ENCODE peak calls at places on chromosomes 6 and 20, in eight cellular contexts. One of them, this sample, is unnamed.

GRCh38 chr6:146598785-146599405 is at the start of gene ADGB:
- DNase-seq in GM23248: peak
- DNase-seq in activated naive CD4-positive, alpha-beta T cell: no peak
- DNase-seq in activated T-cell treated with anti-CD3 and anti-CD28 coated beads, Interleukin-2, amount 50 U/mL, for 72 hours: no peak
- DNase-seq in activated CD8-positive, alpha-beta T cell treated with anti-CD3 and anti-CD28 coated beads, Interleukin-2, amount 10 ng/mL, durations not matched to agents 7 days and 5 days: no peak
- DNase-seq in HTR-8/SVneo: peak
- DNase-seq in HCEC 1CT: peak
- DNase-seq in neuronal stem cell: peak
- DNase-seq in this sample: peak

GRCh38 chr6:47126647-47127339 is 84.7 kb upstream of the ADGRF1 start:
- DNase-seq in GM23248: no peak
- DNase-seq in activated naive CD4-positive, alpha-beta T cell: no peak
- DNase-seq in activated T-cell treated with anti-CD3 and anti-CD28 coated beads, Interleukin-2, amount 50 U/mL, for 72 hours: no peak
- DNase-seq in activated CD8-positive, alpha-beta T cell treated with anti-CD3 and anti-CD28 coated beads, Interleukin-2, amount 10 ng/mL, durations not matched to agents 7 days and 5 days: no peak
- DNase-seq in HTR-8/SVneo: no peak
- DNase-seq in HCEC 1CT: no peak
- DNase-seq in neuronal stem cell: no peak
- DNase-seq in this sample: peak

GRCh38 chr6:39313526-39314272 is 520 bp downstream of the KCNK17 start:
- DNase-seq in GM23248: no peak
- DNase-seq in activated naive CD4-positive, alpha-beta T cell: no peak
- DNase-seq in activated T-cell treated with anti-CD3 and anti-CD28 coated beads, Interleukin-2, amount 50 U/mL, for 72 hours: no peak
- DNase-seq in activated CD8-positive, alpha-beta T cell treated with anti-CD3 and anti-CD28 coated beads, Interleukin-2, amount 10 ng/mL, durations not matched to agents 7 days and 5 days: no peak
- DNase-seq in HTR-8/SVneo: no peak
- DNase-seq in HCEC 1CT: no peak
- DNase-seq in neuronal stem cell: peak
- DNase-seq in this sample: no peak

GRCh38 chr6:47144306-47144705 is 102.2 kb upstream of the ADGRF1 start:
- DNase-seq in GM23248: peak
- DNase-seq in activated naive CD4-positive, alpha-beta T cell: no peak
- DNase-seq in activated T-cell treated with anti-CD3 and anti-CD28 coated beads, Interleukin-2, amount 50 U/mL, for 72 hours: no peak
- DNase-seq in activated CD8-positive, alpha-beta T cell treated with anti-CD3 and anti-CD28 coated beads, Interleukin-2, amount 10 ng/mL, durations not matched to agents 7 days and 5 days: no peak
- DNase-seq in HTR-8/SVneo: no peak
- DNase-seq in HCEC 1CT: peak
- DNase-seq in neuronal stem cell: no peak
- DNase-seq in this sample: peak

GRCh38 chr6:31791324-31792089 is 4.0 kb downstream of the VARS1 start:
- DNase-seq in GM23248: peak
- DNase-seq in activated naive CD4-positive, alpha-beta T cell: no peak
- DNase-seq in activated T-cell treated with anti-CD3 and anti-CD28 coated beads, Interleukin-2, amount 50 U/mL, for 72 hours: peak
- DNase-seq in activated CD8-positive, alpha-beta T cell treated with anti-CD3 and anti-CD28 coated beads, Interleukin-2, amount 10 ng/mL, durations not matched to agents 7 days and 5 days: peak
- DNase-seq in HTR-8/SVneo: peak
- DNase-seq in HCEC 1CT: peak
- DNase-seq in neuronal stem cell: peak
- DNase-seq in this sample: peak

GRCh38 chr6:158057213-158057987 is 75.7 kb downstream of the SYNJ2 start:
- DNase-seq in GM23248: peak
- DNase-seq in activated naive CD4-positive, alpha-beta T cell: no peak
- DNase-seq in activated T-cell treated with anti-CD3 and anti-CD28 coated beads, Interleukin-2, amount 50 U/mL, for 72 hours: peak
- DNase-seq in activated CD8-positive, alpha-beta T cell treated with anti-CD3 and anti-CD28 coated beads, Interleukin-2, amount 10 ng/mL, durations not matched to agents 7 days and 5 days: no peak
- DNase-seq in HTR-8/SVneo: peak
- DNase-seq in HCEC 1CT: peak
- DNase-seq in neuronal stem cell: no peak
- DNase-seq in this sample: peak

GRCh38 chr6:140346461-140346860 is 972.0 kb upstream of the CITED2 start:
- DNase-seq in GM23248: peak
- DNase-seq in activated naive CD4-positive, alpha-beta T cell: no peak
- DNase-seq in activated T-cell treated with anti-CD3 and anti-CD28 coated beads, Interleukin-2, amount 50 U/mL, for 72 hours: no peak
- DNase-seq in activated CD8-positive, alpha-beta T cell treated with anti-CD3 and anti-CD28 coated beads, Interleukin-2, amount 10 ng/mL, durations not matched to agents 7 days and 5 days: no peak
- DNase-seq in HTR-8/SVneo: no peak
- DNase-seq in HCEC 1CT: peak
- DNase-seq in neuronal stem cell: no peak
- DNase-seq in this sample: peak

GRCh38 chr6:33413601-33414120 is 2.8 kb downstream of the PHF1 start:
- DNase-seq in GM23248: no peak
- DNase-seq in activated naive CD4-positive, alpha-beta T cell: no peak
- DNase-seq in activated T-cell treated with anti-CD3 and anti-CD28 coated beads, Interleukin-2, amount 50 U/mL, for 72 hours: no peak
- DNase-seq in activated CD8-positive, alpha-beta T cell treated with anti-CD3 and anti-CD28 coated beads, Interleukin-2, amount 10 ng/mL, durations not matched to agents 7 days and 5 days: no peak
- DNase-seq in HTR-8/SVneo: no peak
- DNase-seq in HCEC 1CT: no peak
- DNase-seq in neuronal stem cell: no peak
- DNase-seq in this sample: no peak

GRCh38 chr6:34539181-34539580 is 16.9 kb downstream of the SPDEF start:
- DNase-seq in GM23248: no peak
- DNase-seq in activated naive CD4-positive, alpha-beta T cell: no peak
- DNase-seq in activated T-cell treated with anti-CD3 and anti-CD28 coated beads, Interleukin-2, amount 50 U/mL, for 72 hours: no peak
- DNase-seq in activated CD8-positive, alpha-beta T cell treated with anti-CD3 and anti-CD28 coated beads, Interleukin-2, amount 10 ng/mL, durations not matched to agents 7 days and 5 days: no peak
- DNase-seq in HTR-8/SVneo: no peak
- DNase-seq in HCEC 1CT: no peak
- DNase-seq in neuronal stem cell: no peak
- DNase-seq in this sample: no peak

GRCh38 chr20:41615110-41615509 is 3.1 kb downstream of the CHD6 start:
- DNase-seq in GM23248: no peak
- DNase-seq in activated naive CD4-positive, alpha-beta T cell: no peak
- DNase-seq in activated T-cell treated with anti-CD3 and anti-CD28 coated beads, Interleukin-2, amount 50 U/mL, for 72 hours: no peak
- DNase-seq in activated CD8-positive, alpha-beta T cell treated with anti-CD3 and anti-CD28 coated beads, Interleukin-2, amount 10 ng/mL, durations not matched to agents 7 days and 5 days: no peak
- DNase-seq in HTR-8/SVneo: no peak
- DNase-seq in HCEC 1CT: no peak
- DNase-seq in neuronal stem cell: no peak
- DNase-seq in this sample: no peak

GRCh38 chr6:36685198-36685919 is 6.8 kb downstream of the CDKN1A start:
- DNase-seq in GM23248: no peak
- DNase-seq in activated naive CD4-positive, alpha-beta T cell: no peak
- DNase-seq in activated T-cell treated with anti-CD3 and anti-CD28 coated beads, Interleukin-2, amount 50 U/mL, for 72 hours: no peak
- DNase-seq in activated CD8-positive, alpha-beta T cell treated with anti-CD3 and anti-CD28 coated beads, Interleukin-2, amount 10 ng/mL, durations not matched to agents 7 days and 5 days: no peak
- DNase-seq in HTR-8/SVneo: no peak
- DNase-seq in HCEC 1CT: no peak
- DNase-seq in neuronal stem cell: no peak
- DNase-seq in this sample: no peak

GRCh38 chr20:49411221-49411925 is 71.1 kb downstream of the KCNB1 start:
- DNase-seq in GM23248: no peak
- DNase-seq in activated naive CD4-positive, alpha-beta T cell: no peak
- DNase-seq in activated T-cell treated with anti-CD3 and anti-CD28 coated beads, Interleukin-2, amount 50 U/mL, for 72 hours: no peak
- DNase-seq in activated CD8-positive, alpha-beta T cell treated with anti-CD3 and anti-CD28 coated beads, Interleukin-2, amount 10 ng/mL, durations not matched to agents 7 days and 5 days: no peak
- DNase-seq in HTR-8/SVneo: no peak
- DNase-seq in HCEC 1CT: no peak
- DNase-seq in neuronal stem cell: no peak
- DNase-seq in this sample: no peak

GRCh38 chr6:23414204-23414501 is 711.9 kb upstream of the NRSN1 start:
- DNase-seq in GM23248: peak
- DNase-seq in activated naive CD4-positive, alpha-beta T cell: no peak
- DNase-seq in activated T-cell treated with anti-CD3 and anti-CD28 coated beads, Interleukin-2, amount 50 U/mL, for 72 hours: no peak
- DNase-seq in activated CD8-positive, alpha-beta T cell treated with anti-CD3 and anti-CD28 coated beads, Interleukin-2, amount 10 ng/mL, durations not matched to agents 7 days and 5 days: no peak
- DNase-seq in HTR-8/SVneo: peak
- DNase-seq in HCEC 1CT: peak
- DNase-seq in neuronal stem cell: no peak
- DNase-seq in this sample: peak

GRCh38 chr20:17884318-17885003 is 84.1 kb downstream of the SNX5 start:
- DNase-seq in GM23248: no peak
- DNase-seq in activated naive CD4-positive, alpha-beta T cell: no peak
- DNase-seq in activated T-cell treated with anti-CD3 and anti-CD28 coated beads, Interleukin-2, amount 50 U/mL, for 72 hours: no peak
- DNase-seq in activated CD8-positive, alpha-beta T cell treated with anti-CD3 and anti-CD28 coated beads, Interleukin-2, amount 10 ng/mL, durations not matched to agents 7 days and 5 days: no peak
- DNase-seq in HTR-8/SVneo: no peak
- DNase-seq in HCEC 1CT: no peak
- DNase-seq in neuronal stem cell: no peak
- DNase-seq in this sample: no peak

GRCh38 chr6:2999621-3000455 is at the start of gene NQO2:
- DNase-seq in GM23248: peak
- DNase-seq in activated naive CD4-positive, alpha-beta T cell: peak
- DNase-seq in activated T-cell treated with anti-CD3 and anti-CD28 coated beads, Interleukin-2, amount 50 U/mL, for 72 hours: peak
- DNase-seq in activated CD8-positive, alpha-beta T cell treated with anti-CD3 and anti-CD28 coated beads, Interleukin-2, amount 10 ng/mL, durations not matched to agents 7 days and 5 days: peak
- DNase-seq in HTR-8/SVneo: peak
- DNase-seq in HCEC 1CT: peak
- DNase-seq in neuronal stem cell: peak
- DNase-seq in this sample: peak

GRCh38 chr6:102488729-102489128 is 1095.2 kb downstream of the GRIK2 start:
- DNase-seq in GM23248: no peak
- DNase-seq in activated naive CD4-positive, alpha-beta T cell: no peak
- DNase-seq in activated T-cell treated with anti-CD3 and anti-CD28 coated beads, Interleukin-2, amount 50 U/mL, for 72 hours: no peak
- DNase-seq in activated CD8-positive, alpha-beta T cell treated with anti-CD3 and anti-CD28 coated beads, Interleukin-2, amount 10 ng/mL, durations not matched to agents 7 days and 5 days: no peak
- DNase-seq in HTR-8/SVneo: no peak
- DNase-seq in HCEC 1CT: peak
- DNase-seq in neuronal stem cell: no peak
- DNase-seq in this sample: no peak

GRCh38 chr20:1961374-1961773 is 32.5 kb downstream of the PDYN start:
- DNase-seq in GM23248: no peak
- DNase-seq in activated naive CD4-positive, alpha-beta T cell: no peak
- DNase-seq in activated T-cell treated with anti-CD3 and anti-CD28 coated beads, Interleukin-2, amount 50 U/mL, for 72 hours: no peak
- DNase-seq in activated CD8-positive, alpha-beta T cell treated with anti-CD3 and anti-CD28 coated beads, Interleukin-2, amount 10 ng/mL, durations not matched to agents 7 days and 5 days: no peak
- DNase-seq in HTR-8/SVneo: no peak
- DNase-seq in HCEC 1CT: no peak
- DNase-seq in neuronal stem cell: no peak
- DNase-seq in this sample: no peak

GRCh38 chr6:19880066-19880465 is 42.9 kb downstream of the ID4 start:
- DNase-seq in GM23248: no peak
- DNase-seq in activated naive CD4-positive, alpha-beta T cell: no peak
- DNase-seq in activated T-cell treated with anti-CD3 and anti-CD28 coated beads, Interleukin-2, amount 50 U/mL, for 72 hours: no peak
- DNase-seq in activated CD8-positive, alpha-beta T cell treated with anti-CD3 and anti-CD28 coated beads, Interleukin-2, amount 10 ng/mL, durations not matched to agents 7 days and 5 days: no peak
- DNase-seq in HTR-8/SVneo: no peak
- DNase-seq in HCEC 1CT: no peak
- DNase-seq in neuronal stem cell: no peak
- DNase-seq in this sample: no peak

GRCh38 chr6:130357436-130357835 is 8.4 kb upstream of the TMEM200A start:
- DNase-seq in GM23248: no peak
- DNase-seq in activated naive CD4-positive, alpha-beta T cell: no peak
- DNase-seq in activated T-cell treated with anti-CD3 and anti-CD28 coated beads, Interleukin-2, amount 50 U/mL, for 72 hours: no peak
- DNase-seq in activated CD8-positive, alpha-beta T cell treated with anti-CD3 and anti-CD28 coated beads, Interleukin-2, amount 10 ng/mL, durations not matched to agents 7 days and 5 days: no peak
- DNase-seq in HTR-8/SVneo: no peak
- DNase-seq in HCEC 1CT: no peak
- DNase-seq in neuronal stem cell: no peak
- DNase-seq in this sample: no peak

GRCh38 chr6:128600397-128600951 is 80.1 kb upstream of the PTPRK start:
- DNase-seq in GM23248: peak
- DNase-seq in activated naive CD4-positive, alpha-beta T cell: no peak
- DNase-seq in activated T-cell treated with anti-CD3 and anti-CD28 coated beads, Interleukin-2, amount 50 U/mL, for 72 hours: no peak
- DNase-seq in activated CD8-positive, alpha-beta T cell treated with anti-CD3 and anti-CD28 coated beads, Interleukin-2, amount 10 ng/mL, durations not matched to agents 7 days and 5 days: no peak
- DNase-seq in HTR-8/SVneo: peak
- DNase-seq in HCEC 1CT: peak
- DNase-seq in neuronal stem cell: peak
- DNase-seq in this sample: no peak

GRCh38 chr6:140567469-140567868 is 1193.0 kb upstream of the CITED2 start:
- DNase-seq in GM23248: peak
- DNase-seq in activated naive CD4-positive, alpha-beta T cell: no peak
- DNase-seq in activated T-cell treated with anti-CD3 and anti-CD28 coated beads, Interleukin-2, amount 50 U/mL, for 72 hours: no peak
- DNase-seq in activated CD8-positive, alpha-beta T cell treated with anti-CD3 and anti-CD28 coated beads, Interleukin-2, amount 10 ng/mL, durations not matched to agents 7 days and 5 days: no peak
- DNase-seq in HTR-8/SVneo: no peak
- DNase-seq in HCEC 1CT: no peak
- DNase-seq in neuronal stem cell: no peak
- DNase-seq in this sample: peak

GRCh38 chr6:160265869-160266476 is 7.4 kb upstream of the SLC22A2 start:
- DNase-seq in GM23248: no peak
- DNase-seq in activated naive CD4-positive, alpha-beta T cell: no peak
- DNase-seq in activated T-cell treated with anti-CD3 and anti-CD28 coated beads, Interleukin-2, amount 50 U/mL, for 72 hours: no peak
- DNase-seq in activated CD8-positive, alpha-beta T cell treated with anti-CD3 and anti-CD28 coated beads, Interleukin-2, amount 10 ng/mL, durations not matched to agents 7 days and 5 days: no peak
- DNase-seq in HTR-8/SVneo: no peak
- DNase-seq in HCEC 1CT: no peak
- DNase-seq in neuronal stem cell: no peak
- DNase-seq in this sample: no peak

GRCh38 chr6:153117986-153118886 is 12.8 kb downstream of the RGS17 start:
- DNase-seq in GM23248: peak
- DNase-seq in activated naive CD4-positive, alpha-beta T cell: no peak
- DNase-seq in activated T-cell treated with anti-CD3 and anti-CD28 coated beads, Interleukin-2, amount 50 U/mL, for 72 hours: no peak
- DNase-seq in activated CD8-positive, alpha-beta T cell treated with anti-CD3 and anti-CD28 coated beads, Interleukin-2, amount 10 ng/mL, durations not matched to agents 7 days and 5 days: no peak
- DNase-seq in HTR-8/SVneo: no peak
- DNase-seq in HCEC 1CT: peak
- DNase-seq in neuronal stem cell: no peak
- DNase-seq in this sample: peak

GRCh38 chr20:2217857-2218529 is 77.8 kb upstream of the TGM3 start:
- DNase-seq in GM23248: no peak
- DNase-seq in activated naive CD4-positive, alpha-beta T cell: no peak
- DNase-seq in activated T-cell treated with anti-CD3 and anti-CD28 coated beads, Interleukin-2, amount 50 U/mL, for 72 hours: peak
- DNase-seq in activated CD8-positive, alpha-beta T cell treated with anti-CD3 and anti-CD28 coated beads, Interleukin-2, amount 10 ng/mL, durations not matched to agents 7 days and 5 days: no peak
- DNase-seq in HTR-8/SVneo: no peak
- DNase-seq in HCEC 1CT: no peak
- DNase-seq in neuronal stem cell: no peak
- DNase-seq in this sample: no peak

GRCh38 chr6:170112583-170112860 is 178.4 kb downstream of the DLL1 start:
- DNase-seq in GM23248: no peak
- DNase-seq in activated naive CD4-positive, alpha-beta T cell: no peak
- DNase-seq in activated T-cell treated with anti-CD3 and anti-CD28 coated beads, Interleukin-2, amount 50 U/mL, for 72 hours: no peak
- DNase-seq in activated CD8-positive, alpha-beta T cell treated with anti-CD3 and anti-CD28 coated beads, Interleukin-2, amount 10 ng/mL, durations not matched to agents 7 days and 5 days: no peak
- DNase-seq in HTR-8/SVneo: no peak
- DNase-seq in HCEC 1CT: no peak
- DNase-seq in neuronal stem cell: no peak
- DNase-seq in this sample: no peak

GRCh38 chr6:29845405-29846006 is 17.9 kb downstream of the HLA-G start:
- DNase-seq in GM23248: no peak
- DNase-seq in activated naive CD4-positive, alpha-beta T cell: no peak
- DNase-seq in activated T-cell treated with anti-CD3 and anti-CD28 coated beads, Interleukin-2, amount 50 U/mL, for 72 hours: peak
- DNase-seq in activated CD8-positive, alpha-beta T cell treated with anti-CD3 and anti-CD28 coated beads, Interleukin-2, amount 10 ng/mL, durations not matched to agents 7 days and 5 days: peak
- DNase-seq in HTR-8/SVneo: no peak
- DNase-seq in HCEC 1CT: no peak
- DNase-seq in neuronal stem cell: no peak
- DNase-seq in this sample: no peak

GRCh38 chr6:34459899-34460593 is 5.8 kb upstream of the PACSIN1 start:
- DNase-seq in GM23248: peak
- DNase-seq in activated naive CD4-positive, alpha-beta T cell: no peak
- DNase-seq in activated T-cell treated with anti-CD3 and anti-CD28 coated beads, Interleukin-2, amount 50 U/mL, for 72 hours: peak
- DNase-seq in activated CD8-positive, alpha-beta T cell treated with anti-CD3 and anti-CD28 coated beads, Interleukin-2, amount 10 ng/mL, durations not matched to agents 7 days and 5 days: peak
- DNase-seq in HTR-8/SVneo: peak
- DNase-seq in HCEC 1CT: peak
- DNase-seq in neuronal stem cell: no peak
- DNase-seq in this sample: peak

GRCh38 chr6:88165877-88166492 is at the start of gene CNR1:
- DNase-seq in GM23248: peak
- DNase-seq in activated naive CD4-positive, alpha-beta T cell: no peak
- DNase-seq in activated T-cell treated with anti-CD3 and anti-CD28 coated beads, Interleukin-2, amount 50 U/mL, for 72 hours: peak
- DNase-seq in activated CD8-positive, alpha-beta T cell treated with anti-CD3 and anti-CD28 coated beads, Interleukin-2, amount 10 ng/mL, durations not matched to agents 7 days and 5 days: peak
- DNase-seq in HTR-8/SVneo: no peak
- DNase-seq in HCEC 1CT: no peak
- DNase-seq in neuronal stem cell: peak
- DNase-seq in this sample: peak

GRCh38 chr20:8647868-8648495 is 420.9 kb upstream of the PLCB4 start:
- DNase-seq in GM23248: peak
- DNase-seq in activated naive CD4-positive, alpha-beta T cell: no peak
- DNase-seq in activated T-cell treated with anti-CD3 and anti-CD28 coated beads, Interleukin-2, amount 50 U/mL, for 72 hours: no peak
- DNase-seq in activated CD8-positive, alpha-beta T cell treated with anti-CD3 and anti-CD28 coated beads, Interleukin-2, amount 10 ng/mL, durations not matched to agents 7 days and 5 days: no peak
- DNase-seq in HTR-8/SVneo: no peak
- DNase-seq in HCEC 1CT: no peak
- DNase-seq in neuronal stem cell: no peak
- DNase-seq in this sample: peak

GRCh38 chr20:41889125-41889870 is 271.1 kb upstream of the CHD6 start:
- DNase-seq in GM23248: no peak
- DNase-seq in activated naive CD4-positive, alpha-beta T cell: no peak
- DNase-seq in activated T-cell treated with anti-CD3 and anti-CD28 coated beads, Interleukin-2, amount 50 U/mL, for 72 hours: no peak
- DNase-seq in activated CD8-positive, alpha-beta T cell treated with anti-CD3 and anti-CD28 coated beads, Interleukin-2, amount 10 ng/mL, durations not matched to agents 7 days and 5 days: no peak
- DNase-seq in HTR-8/SVneo: no peak
- DNase-seq in HCEC 1CT: no peak
- DNase-seq in neuronal stem cell: no peak
- DNase-seq in this sample: no peak

GRCh38 chr20:41387433-41387832 is 20.8 kb upstream of the EMILIN3 start:
- DNase-seq in GM23248: no peak
- DNase-seq in activated naive CD4-positive, alpha-beta T cell: no peak
- DNase-seq in activated T-cell treated with anti-CD3 and anti-CD28 coated beads, Interleukin-2, amount 50 U/mL, for 72 hours: no peak
- DNase-seq in activated CD8-positive, alpha-beta T cell treated with anti-CD3 and anti-CD28 coated beads, Interleukin-2, amount 10 ng/mL, durations not matched to agents 7 days and 5 days: no peak
- DNase-seq in HTR-8/SVneo: no peak
- DNase-seq in HCEC 1CT: no peak
- DNase-seq in neuronal stem cell: no peak
- DNase-seq in this sample: no peak

GRCh38 chr6:16729183-16729696 is 32.0 kb downstream of the ATXN1 start:
- DNase-seq in GM23248: peak
- DNase-seq in activated naive CD4-positive, alpha-beta T cell: no peak
- DNase-seq in activated T-cell treated with anti-CD3 and anti-CD28 coated beads, Interleukin-2, amount 50 U/mL, for 72 hours: no peak
- DNase-seq in activated CD8-positive, alpha-beta T cell treated with anti-CD3 and anti-CD28 coated beads, Interleukin-2, amount 10 ng/mL, durations not matched to agents 7 days and 5 days: no peak
- DNase-seq in HTR-8/SVneo: no peak
- DNase-seq in HCEC 1CT: peak
- DNase-seq in neuronal stem cell: no peak
- DNase-seq in this sample: no peak

GRCh38 chr6:134249759-134250602 is 67.9 kb downstream of the SGK1 start:
- DNase-seq in GM23248: peak
- DNase-seq in activated naive CD4-positive, alpha-beta T cell: no peak
- DNase-seq in activated T-cell treated with anti-CD3 and anti-CD28 coated beads, Interleukin-2, amount 50 U/mL, for 72 hours: no peak
- DNase-seq in activated CD8-positive, alpha-beta T cell treated with anti-CD3 and anti-CD28 coated beads, Interleukin-2, amount 10 ng/mL, durations not matched to agents 7 days and 5 days: no peak
- DNase-seq in HTR-8/SVneo: no peak
- DNase-seq in HCEC 1CT: peak
- DNase-seq in neuronal stem cell: no peak
- DNase-seq in this sample: peak

GRCh38 chr20:62239278-62239879 is 1.1 kb downstream of the OSBPL2 start:
- DNase-seq in GM23248: peak
- DNase-seq in activated naive CD4-positive, alpha-beta T cell: no peak
- DNase-seq in activated T-cell treated with anti-CD3 and anti-CD28 coated beads, Interleukin-2, amount 50 U/mL, for 72 hours: no peak
- DNase-seq in activated CD8-positive, alpha-beta T cell treated with anti-CD3 and anti-CD28 coated beads, Interleukin-2, amount 10 ng/mL, durations not matched to agents 7 days and 5 days: no peak
- DNase-seq in HTR-8/SVneo: no peak
- DNase-seq in HCEC 1CT: no peak
- DNase-seq in neuronal stem cell: no peak
- DNase-seq in this sample: no peak

This sample was measured in cardiac muscle cell.